ENCODE peak calls at places on chromosomes 11 and 22, in five cellular contexts. One of them, this sample, is unnamed.
A peak's percentile ranks its signal among the peaks of the same experiment; 100 is the strongest.

GRCh38 chr11:68432874-68433273 is 27.7 kb upstream of the PPP6R3 start:
- DNase-seq in PC-9: no peak
- DNase-seq in IMR-90: no peak
- DNase-seq in Panc1: no peak
- DNase-seq in SK-N-SH: no peak
- DNase-seq in this sample: no peak

GRCh38 chr22:49577168-49578060 is 250.3 kb downstream of the BRD1 start:
- DNase-seq in SK-N-SH: peak; percentile 13
- DNase-seq in PC-9: no peak
- DNase-seq in IMR-90: no peak
- DNase-seq in Panc1: no peak
- DNase-seq in this sample: no peak

GRCh38 chr22:47292546-47293320 is 530.3 kb downstream of the TBC1D22A start:
- DNase-seq in SK-N-SH: no peak
- DNase-seq in PC-9: no peak
- DNase-seq in IMR-90: no peak
- DNase-seq in Panc1: no peak
- DNase-seq in this sample: no peak

GRCh38 chr11:95327273-95327948 is 96.4 kb upstream of the SESN3 start:
- DNase-seq in IMR-90: no peak
- DNase-seq in SK-N-SH: no peak
- DNase-seq in Panc1: no peak
- DNase-seq in PC-9: no peak
- DNase-seq in this sample: no peak

GRCh38 chr11:63999349-64000025 is 13.2 kb downstream of the OTUB1 start:
- DNase-seq in IMR-90: no peak
- DNase-seq in SK-N-SH: peak; percentile 66
- DNase-seq in Panc1: no peak
- DNase-seq in PC-9: no peak
- DNase-seq in this sample: peak; percentile 96

GRCh38 chr22:35208003-35208402 is 49.3 kb upstream of the HMGXB4 start:
- DNase-seq in IMR-90: no peak
- DNase-seq in SK-N-SH: no peak
- DNase-seq in Panc1: no peak
- DNase-seq in PC-9: no peak
- DNase-seq in this sample: no peak

GRCh38 chr11:34648036-34648435 is 27.1 kb downstream of the EHF start:
- DNase-seq in Panc1: no peak
- DNase-seq in SK-N-SH: no peak
- DNase-seq in IMR-90: no peak
- DNase-seq in PC-9: no peak
- DNase-seq in this sample: no peak

GRCh38 chr11:126477526-126478275 is 122.2 kb downstream of the ST3GAL4 start:
- DNase-seq in SK-N-SH: no peak
- DNase-seq in PC-9: no peak
- DNase-seq in IMR-90: no peak
- DNase-seq in Panc1: no peak
- DNase-seq in this sample: no peak

GRCh38 chr11:4019891-4020290 is 74.7 kb upstream of the RRM1 start:
- DNase-seq in Panc1: no peak
- DNase-seq in SK-N-SH: peak; percentile 46
- DNase-seq in PC-9: no peak
- DNase-seq in IMR-90: peak; percentile 25
- DNase-seq in this sample: no peak

GRCh38 chr11:95972055-95972454 is 48.1 kb upstream of the MTMR2 start:
- DNase-seq in PC-9: no peak
- DNase-seq in IMR-90: peak; percentile 6
- DNase-seq in SK-N-SH: no peak
- DNase-seq in Panc1: no peak
- DNase-seq in this sample: no peak

GRCh38 chr11:13535819-13536218 is 40.0 kb upstream of the PTH start:
- DNase-seq in SK-N-SH: peak; percentile 7
- DNase-seq in PC-9: no peak
- DNase-seq in IMR-90: no peak
- DNase-seq in Panc1: no peak
- DNase-seq in this sample: peak; percentile 16

GRCh38 chr22:43128928-43129424 is 14.2 kb downstream of the MCAT start:
- DNase-seq in SK-N-SH: no peak
- DNase-seq in IMR-90: no peak
- DNase-seq in PC-9: peak; percentile 73
- DNase-seq in Panc1: no peak
- DNase-seq in this sample: no peak

GRCh38 chr11:111339758-111340388 is 39.2 kb downstream of the POU2AF1 start:
- DNase-seq in IMR-90: no peak
- DNase-seq in PC-9: no peak
- DNase-seq in SK-N-SH: no peak
- DNase-seq in Panc1: no peak
- DNase-seq in this sample: no peak

GRCh38 chr11:94734563-94735275 is 33.4 kb upstream of the AMOTL1 start:
- DNase-seq in IMR-90: no peak
- DNase-seq in SK-N-SH: no peak
- DNase-seq in PC-9: no peak
- DNase-seq in Panc1: no peak
- DNase-seq in this sample: peak; percentile 91

GRCh38 chr11:2885676-2886081 is at the start of gene CDKN1C:
- DNase-seq in IMR-90: peak; percentile 69
- DNase-seq in SK-N-SH: peak; percentile 98
- DNase-seq in Panc1: no peak
- DNase-seq in PC-9: peak; percentile 71
- DNase-seq in this sample: peak; percentile 86

GRCh38 chr11:28702450-28702790 is 594.2 kb downstream of the METTL15 start:
- DNase-seq in Panc1: no peak
- DNase-seq in PC-9: no peak
- DNase-seq in IMR-90: no peak
- DNase-seq in SK-N-SH: no peak
- DNase-seq in this sample: no peak

GRCh38 chr22:31846161-31847115 is 92.6 kb downstream of the DEPDC5 start:
- DNase-seq in IMR-90: peak; percentile 96
- DNase-seq in Panc1: no peak
- DNase-seq in SK-N-SH: peak; percentile 25
- DNase-seq in PC-9: no peak
- DNase-seq in this sample: no peak

GRCh38 chr22:43827926-43828710 is 16.0 kb upstream of the EFCAB6 start:
- DNase-seq in IMR-90: no peak
- DNase-seq in PC-9: no peak
- DNase-seq in Panc1: no peak
- DNase-seq in SK-N-SH: no peak
- DNase-seq in this sample: no peak

GRCh38 chr11:40787243-40787642 is 672.2 kb downstream of the LRRC4C start:
- DNase-seq in Panc1: no peak
- DNase-seq in PC-9: no peak
- DNase-seq in SK-N-SH: no peak
- DNase-seq in IMR-90: no peak
- DNase-seq in this sample: no peak

GRCh38 chr11:116725434-116726221 is 47.2 kb downstream of the BUD13 start:
- DNase-seq in Panc1: no peak
- DNase-seq in PC-9: peak; percentile 12
- DNase-seq in IMR-90: peak; percentile 44
- DNase-seq in SK-N-SH: no peak
- DNase-seq in this sample: no peak

GRCh38 chr11:21132146-21132720 is 462.8 kb downstream of the NELL1 start:
- DNase-seq in PC-9: no peak
- DNase-seq in Panc1: no peak
- DNase-seq in IMR-90: no peak
- DNase-seq in SK-N-SH: no peak
- DNase-seq in this sample: no peak

GRCh38 chr11:92801685-92802084 is 167.8 kb upstream of the MTNR1B start:
- DNase-seq in Panc1: no peak
- DNase-seq in PC-9: no peak
- DNase-seq in IMR-90: no peak
- DNase-seq in SK-N-SH: no peak
- DNase-seq in this sample: no peak

GRCh38 chr22:33480118-33480517 is 421.9 kb upstream of the SYN3 start:
- DNase-seq in IMR-90: no peak
- DNase-seq in PC-9: no peak
- DNase-seq in Panc1: no peak
- DNase-seq in SK-N-SH: no peak
- DNase-seq in this sample: no peak

GRCh38 chr11:118625976-118626375 is 18.6 kb downstream of the PHLDB1 start:
- DNase-seq in PC-9: no peak
- DNase-seq in Panc1: no peak
- DNase-seq in IMR-90: no peak
- DNase-seq in SK-N-SH: peak; percentile 83
- DNase-seq in this sample: peak; percentile 86

GRCh38 chr11:68753300-68753699 is 2.0 kb upstream of the TESMIN start:
- DNase-seq in Panc1: no peak
- DNase-seq in IMR-90: no peak
- DNase-seq in SK-N-SH: no peak
- DNase-seq in PC-9: no peak
- DNase-seq in this sample: no peak

GRCh38 chr11:99841885-99842284 is 821.1 kb downstream of the CNTN5 start:
- DNase-seq in IMR-90: no peak
- DNase-seq in PC-9: no peak
- DNase-seq in Panc1: no peak
- DNase-seq in SK-N-SH: no peak
- DNase-seq in this sample: no peak

GRCh38 chr11:113994077-113994954 is 19.4 kb downstream of the HTR3A start:
- DNase-seq in PC-9: no peak
- DNase-seq in Panc1: no peak
- DNase-seq in SK-N-SH: peak; percentile 71
- DNase-seq in IMR-90: no peak
- DNase-seq in this sample: peak; percentile 45

GRCh38 chr11:42066113-42066512 is 606.7 kb upstream of the LRRC4C start:
- DNase-seq in SK-N-SH: no peak
- DNase-seq in PC-9: peak; percentile 3
- DNase-seq in Panc1: no peak
- DNase-seq in IMR-90: no peak
- DNase-seq in this sample: no peak

GRCh38 chr11:13110929-13111812 is 102.1 kb downstream of the RASSF10 start:
- DNase-seq in IMR-90: peak; percentile 76
- DNase-seq in PC-9: peak; percentile 54
- DNase-seq in Panc1: no peak
- DNase-seq in SK-N-SH: peak; percentile 71
- DNase-seq in this sample: no peak

GRCh38 chr22:24244144-24244787 is 616 bp downstream of the GGT5 start:
- DNase-seq in Panc1: no peak
- DNase-seq in SK-N-SH: peak; percentile 84
- DNase-seq in IMR-90: peak; percentile 52
- DNase-seq in PC-9: no peak
- DNase-seq in this sample: no peak

GRCh38 chr11:1472180-1473005 is 14.2 kb downstream of the MOB2 start:
- DNase-seq in Panc1: no peak
- DNase-seq in PC-9: no peak
- DNase-seq in SK-N-SH: no peak
- DNase-seq in IMR-90: no peak
- DNase-seq in this sample: no peak

GRCh38 chr11:116563713-116564050 is 209.1 kb downstream of the BUD13 start:
- DNase-seq in PC-9: no peak
- DNase-seq in Panc1: no peak
- DNase-seq in IMR-90: no peak
- DNase-seq in SK-N-SH: no peak
- DNase-seq in this sample: no peak

DNA sequence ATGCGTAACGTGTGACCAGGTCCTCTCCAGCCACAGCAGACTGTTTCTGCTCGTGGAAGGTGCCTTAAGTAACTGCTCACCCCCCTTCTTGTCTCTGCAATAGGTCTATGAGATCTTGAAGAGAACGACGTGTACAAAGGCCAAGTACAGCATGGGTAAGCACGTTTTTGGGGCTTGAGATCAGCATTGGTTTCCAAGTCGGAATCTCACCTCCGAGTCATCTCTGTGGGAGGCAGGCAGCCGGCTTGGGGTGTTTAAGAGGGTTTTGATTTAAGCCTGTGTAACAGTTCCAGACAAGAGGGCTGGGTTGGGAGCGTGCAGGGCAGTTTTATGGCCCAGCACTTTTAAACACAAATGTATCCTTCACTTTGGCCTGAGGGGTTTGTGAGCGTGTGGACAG is 30.1 kb downstream of the ANO1 start:
- DNase-seq in Panc1: no peak
- DNase-seq in PC-9: no peak
- DNase-seq in SK-N-SH: no peak
- DNase-seq in IMR-90: peak; percentile 84
- DNase-seq in this sample: no peak
- TF ChIP-seq CTCF in Panc1: no peak
- TF ChIP-seq CTCF in PC-9: no peak
- TF ChIP-seq CTCF in SK-N-SH: no peak
- TF ChIP-seq CTCF in IMR-90: no peak
- TF ChIP-seq CTCF in this sample: no peak

DNA sequence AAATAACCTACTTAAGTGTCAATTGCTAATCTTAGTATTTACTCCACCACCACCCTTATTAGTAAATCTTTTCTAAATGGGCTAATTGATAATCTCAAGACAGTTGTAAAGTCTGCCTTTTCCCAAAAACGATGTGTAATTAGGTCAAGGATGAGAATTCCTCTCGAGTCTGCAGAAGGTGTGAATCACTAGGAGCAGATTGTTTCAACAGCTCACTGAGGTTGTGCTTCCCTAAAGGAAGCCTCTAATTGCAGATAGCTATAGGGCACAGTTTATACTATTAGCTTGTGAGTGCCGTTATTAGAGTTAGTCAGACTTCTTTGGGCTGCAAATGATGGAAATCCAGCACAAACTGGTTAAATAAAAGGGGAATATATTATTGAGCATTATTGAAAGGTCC is 84.9 kb downstream of the C11orf91 start:
- DNase-seq in IMR-90: no peak
- DNase-seq in SK-N-SH: no peak
- DNase-seq in Panc1: no peak
- DNase-seq in PC-9: no peak
- DNase-seq in this sample: no peak
- H3K4me1 ChIP-seq in IMR-90: no peaks in the 10 kb centered on the region
- H3K4me1 ChIP-seq in SK-N-SH: no peaks in the 10 kb centered on the region
- H3K4me1 ChIP-seq in Panc1: peaks cover under 1% of the 10 kb centered on the region
- H3K4me1 ChIP-seq in PC-9: peaks cover 8% of the 10 kb centered on the region
- H3K4me1 ChIP-seq in this sample: no peaks in the 10 kb centered on the region

GRCh38 chr11:8839306-8839956 is 71.6 kb upstream of the AKIP1 start:
- DNase-seq in IMR-90: no peak
- DNase-seq in SK-N-SH: no peak
- DNase-seq in Panc1: no peak
- DNase-seq in PC-9: no peak
- DNase-seq in this sample: no peak

GRCh38 chr11:8839957-8840945 is 70.7 kb upstream of the AKIP1 start:
- DNase-seq in IMR-90: peak; percentile 74
- DNase-seq in PC-9: no peak
- DNase-seq in Panc1: no peak
- DNase-seq in SK-N-SH: no peak
- DNase-seq in this sample: no peak

GRCh38 chr11:8838248-8838647 is 72.7 kb upstream of the AKIP1 start:
- DNase-seq in IMR-90: peak; percentile 94
- DNase-seq in PC-9: no peak
- DNase-seq in SK-N-SH: no peak
- DNase-seq in Panc1: no peak
- DNase-seq in this sample: no peak

GRCh38 chr11:8841899-8842298 is 69.1 kb upstream of the AKIP1 start:
- DNase-seq in PC-9: no peak
- DNase-seq in Panc1: no peak
- DNase-seq in IMR-90: peak; percentile 42
- DNase-seq in SK-N-SH: no peak
- DNase-seq in this sample: peak; percentile 43
- H3K4me3 ChIP-seq in PC-9: no peak overlapping the region
- H3K4me3 ChIP-seq in Panc1: no peak overlapping the region
- H3K4me3 ChIP-seq in IMR-90: no peak overlapping the region
- H3K4me3 ChIP-seq in SK-N-SH: no peak overlapping the region
- H3K4me3 ChIP-seq in this sample: no peak overlapping the region

GRCh38 chr11:14953904-14954303 is 18.2 kb downstream of the CALCA start:
- DNase-seq in SK-N-SH: no peak
- DNase-seq in PC-9: no peak
- DNase-seq in IMR-90: no peak
- DNase-seq in Panc1: no peak
- DNase-seq in this sample: no peak

GRCh38 chr11:14954581-14954980 is 17.6 kb downstream of the CALCA start:
- DNase-seq in PC-9: no peak
- DNase-seq in SK-N-SH: no peak
- DNase-seq in Panc1: no peak
- DNase-seq in IMR-90: no peak
- DNase-seq in this sample: no peak

GRCh38 chr11:14956111-14956510 is 16.0 kb downstream of the CALCA start:
- DNase-seq in IMR-90: no peak
- DNase-seq in PC-9: no peak
- DNase-seq in Panc1: no peak
- DNase-seq in SK-N-SH: no peak
- DNase-seq in this sample: no peak
- TF ChIP-seq CTCF in IMR-90: no peak
- TF ChIP-seq CTCF in PC-9: no peak
- TF ChIP-seq CTCF in Panc1: no peak
- TF ChIP-seq CTCF in SK-N-SH: no peak
- TF ChIP-seq CTCF in this sample: no peak

This sample was measured in A673.